ENCODE peak calls at places on chromosomes 12 and 14, in five cellular contexts. L is SK-N-SH, R is K562, N is HepG2, S is GM12878. F is an unnamed sample.

GRCh38 chr14:95257521-95257920 is 62.2 kb downstream of the CLMN start:
- DNase-seq in S (no peak), L (no peak), N (no peak), R (no peak), F (no peak)

GRCh38 chr14:39641224-39641623 is 209.0 kb upstream of the FBXO33 start:
- DNase-seq in N (no peak), R (no peak), L (no peak), S (no peak), F (no peak)

GRCh38 chr14:21852775-21853174 is 179.2 kb upstream of the OR4E1 start:
- DNase-seq in L (no peak), R (no peak), S (no peak), N (no peak), F (no peak)

GRCh38 chr14:88848571-88848970 is 24.1 kb downstream of the TTC8 start:
- DNase-seq in N (no peak), L (no peak), S (no peak), R (no peak), F (no peak)

GRCh38 chr12:114013601-114014345 is 47.6 kb upstream of the RBM19 start:
- DNase-seq in S (no peak), N (peak; percentile 39), R (peak; percentile 14), L (peak; percentile 32), F (no peak)

GRCh38 chr12:82481954-82482353 is 123.6 kb downstream of the METTL25 start:
- DNase-seq in S (no peak), R (no peak), N (no peak), L (no peak), F (no peak)

GRCh38 chr12:69497308-69498026 is 27.3 kb downstream of the FRS2 start:
- DNase-seq in S (peak; percentile 35), L (no peak), R (no peak), N (no peak), F (no peak)

GRCh38 chr12:51517800-51518199 is 73.2 kb upstream of the SCN8A start:
- DNase-seq in R (no peak), L (no peak), S (no peak), N (peak; percentile 15), F (no peak)

GRCh38 chr14:99569725-99570541 is 34.1 kb downstream of the CCDC85C start:
- DNase-seq in R (no peak), L (no peak), S (no peak), N (no peak), F (no peak)

GRCh38 chr14:100131181-100131580 is 28.3 kb downstream of the DEGS2 start:
- DNase-seq in S (no peak), N (peak; percentile 62), L (no peak), R (no peak), F (no peak)

GRCh38 chr14:67571275-67571990 is 28.6 kb downstream of the PIGH start:
- DNase-seq in L (peak; percentile 85), R (peak; percentile 56), N (peak; percentile 45), S (no peak), F (no peak)

GRCh38 chr12:115440438-115440837 is 756.5 kb upstream of the TBX3 start:
- DNase-seq in L (no peak), R (peak; percentile 39), S (no peak), N (peak; percentile 66), F (no peak)

GRCh38 chr12:98399532-98399931 is 115.9 kb upstream of the TMPO start:
- DNase-seq in L (no peak), N (peak; percentile 43), R (peak; percentile 77), S (no peak), F (peak; percentile 25)

GRCh38 chr12:8145754-8146415 is 10.9 kb upstream of the ZNF705A start:
- DNase-seq in R (no peak), L (no peak), N (no peak), S (no peak), F (no peak)

GRCh38 chr12:127675936-127676335 is 591.0 kb upstream of the TMEM132C start:
- DNase-seq in N (no peak), L (no peak), S (no peak), R (no peak), F (no peak)

GRCh38 chr12:94163850-94164249 is 15.5 kb downstream of the PLXNC1 start:
- DNase-seq in R (no peak), L (no peak), S (no peak), N (no peak), F (no peak)

GRCh38 chr12:57518920-57519757 is 1.2 kb downstream of the DDIT3 start:
- DNase-seq in R (no peak), L (no peak), N (peak; percentile 60), S (no peak), F (peak; percentile 51)
- TF ChIP-seq REST in R (no peak), L (no peak), N (no peak), S (no peak), F (no peak)

GRCh38 chr12:120892265-120892664 is 11.9 kb downstream of the SPPL3 start:
- DNase-seq in S (no peak), N (no peak), R (peak; percentile 58), L (no peak), F (peak; percentile 69)
- TF ChIP-seq GABPA in S (no peak), N (no peak), R (no peak), L (no peak), F (no peak)

DNA sequence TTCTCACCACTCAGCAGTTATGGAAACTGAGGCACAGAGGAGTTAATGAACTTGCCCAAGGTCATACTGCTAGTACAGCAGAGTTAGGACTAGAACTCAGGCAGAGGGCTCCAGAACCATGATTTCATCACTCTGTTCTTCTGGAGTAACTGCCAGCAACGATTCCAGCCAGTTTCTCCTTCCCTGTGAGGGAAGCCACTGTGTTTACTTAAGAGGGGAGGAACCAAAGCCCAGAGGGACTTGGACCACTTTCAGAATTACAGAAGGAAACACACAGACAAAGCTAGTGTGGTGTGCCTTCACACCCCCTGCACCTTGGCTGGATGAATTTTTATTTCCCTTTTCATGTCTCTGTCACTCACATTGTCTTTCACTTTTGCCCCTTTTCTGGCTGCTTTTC is 398.2 kb downstream of the DPF3 start:
- DNase-seq in R (no peak), L (no peak), N (no peak), S (no peak), F (no peak)
- TF ChIP-seq REST in R (no peak), L (no peak), N (no peak), S (no peak), F (no peak)

DNA sequence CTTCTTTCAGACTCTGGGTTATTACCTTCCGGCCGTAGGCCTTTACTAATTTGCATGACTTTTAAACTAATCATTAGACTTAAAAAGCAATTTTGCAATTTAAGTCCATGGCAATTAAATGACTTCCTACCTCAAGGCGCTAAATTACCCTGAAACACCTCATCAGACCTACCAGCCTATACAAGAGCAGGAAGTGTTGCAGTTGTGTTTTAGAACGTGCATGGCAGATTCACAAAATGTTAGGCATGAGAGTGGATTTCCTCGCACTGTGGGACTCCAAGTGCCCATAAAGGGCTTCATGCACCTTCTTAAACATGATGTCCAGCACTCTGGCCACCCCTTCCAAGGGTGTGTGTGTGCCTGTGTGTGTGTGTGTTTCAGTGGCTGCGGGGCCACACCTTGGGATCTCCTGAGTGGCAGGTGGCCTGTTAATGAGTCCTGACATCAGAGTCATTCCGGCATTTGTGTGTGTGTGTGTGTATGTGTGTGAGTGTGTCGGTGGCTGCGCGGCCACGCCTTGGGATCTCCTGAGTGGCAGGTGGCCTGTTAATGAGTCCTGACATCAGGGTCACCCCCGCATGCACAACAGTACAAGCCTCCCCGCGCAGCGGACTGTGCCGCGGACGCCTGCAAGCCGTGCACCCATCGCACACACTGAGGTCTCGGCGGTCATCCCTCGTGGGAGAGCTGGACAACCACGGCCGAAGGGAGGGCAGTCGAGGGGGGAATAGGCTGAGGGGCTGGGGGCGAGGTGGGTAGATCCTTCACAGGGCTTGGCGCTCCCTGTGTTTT is 900 bp downstream of the C2CD5 start:
- DNase-seq in R (peak; percentile 22), S (peak; percentile 48), N (peak; percentile 27), L (no peak), F (peak; percentile 52)
- TF ChIP-seq GABPA in R (no peak), S (no peak), N (no peak), L (no peak), F (no peak)

GRCh38 chr12:132388379-132389015 is 59.1 kb upstream of the GALNT9 start:
- DNase-seq in R (no peak), N (no peak), S (no peak), L (no peak), F (no peak)

GRCh38 chr12:132386926-132387497 is 57.6 kb upstream of the GALNT9 start:
- DNase-seq in L (no peak), N (no peak), R (no peak), S (no peak), F (no peak)

GRCh38 chr12:132385923-132386751 is 56.7 kb upstream of the GALNT9 start:
- DNase-seq in S (no peak), R (no peak), N (no peak), L (no peak), F (no peak)

GRCh38 chr12:132385375-132385774 is 56.0 kb upstream of the GALNT9 start:
- DNase-seq in S (no peak), L (no peak), N (no peak), R (no peak), F (no peak)

GRCh38 chr12:132384916-132385315 is 55.5 kb upstream of the GALNT9 start:
- DNase-seq in L (no peak), R (no peak), N (no peak), S (no peak), F (no peak)
- TF ChIP-seq REST in L (no peak), R (no peak), N (no peak), S (no peak), F (no peak)

DNA sequence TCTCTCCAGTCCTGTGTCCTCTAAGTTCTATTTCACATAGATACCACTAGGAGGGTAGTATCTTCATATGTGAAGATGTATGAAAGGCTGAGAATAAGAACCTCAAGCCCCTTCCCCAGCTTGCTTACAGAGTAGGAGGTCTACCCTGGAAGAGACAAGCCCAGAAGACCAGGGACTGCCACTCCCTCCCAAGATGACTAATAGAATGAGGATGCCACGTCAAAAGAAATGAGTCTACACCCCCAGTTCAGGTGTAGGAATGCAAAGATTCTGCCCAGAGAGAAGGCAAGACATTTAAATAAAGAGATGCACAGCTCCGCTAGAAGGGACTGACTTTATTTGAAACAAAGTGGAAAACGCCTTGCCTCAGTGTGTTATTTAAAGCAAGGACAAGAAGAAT is 1006.0 kb upstream of the USP15 start:
- DNase-seq in S (no peak), L (no peak), R (no peak), N (no peak), F (no peak)
- TF ChIP-seq GABPA in S (no peak), L (no peak), R (no peak), N (no peak), F (no peak)

DNA sequence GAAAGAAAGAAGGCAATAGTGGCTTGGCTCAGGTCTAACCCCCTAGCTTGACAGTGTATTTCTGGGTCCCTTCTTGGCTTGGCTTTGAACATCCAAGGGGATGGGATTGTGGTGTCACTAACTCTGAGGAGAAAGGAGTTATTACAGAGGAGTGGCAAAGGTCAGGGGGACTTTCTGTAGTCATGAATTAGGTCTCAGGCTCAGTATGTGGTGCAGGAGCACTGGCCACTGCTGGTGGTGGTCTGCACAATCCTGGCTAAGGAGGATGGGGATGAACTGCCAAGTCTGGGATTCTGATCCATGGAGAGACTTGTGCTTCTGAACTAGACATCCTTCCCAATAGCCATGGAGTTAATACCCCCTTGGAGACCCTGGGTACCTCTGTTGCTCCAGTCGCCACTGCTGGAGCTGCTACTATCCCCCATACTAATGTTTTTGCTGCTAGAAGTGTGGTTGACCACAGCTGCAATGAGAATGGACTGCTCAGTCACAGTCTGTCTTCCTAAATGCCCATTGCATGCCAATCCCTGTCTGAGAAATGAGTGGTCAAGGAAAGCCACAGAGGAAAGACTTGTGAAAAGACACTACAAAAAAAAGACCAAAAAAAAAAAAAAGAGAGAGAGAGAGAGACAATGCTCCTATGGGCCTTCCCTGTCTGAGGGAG is 32.5 kb downstream of the KRT76 start:
- DNase-seq in R (no peak), L (no peak), S (no peak), N (no peak), F (no peak)
- TF ChIP-seq REST in R (no peak), L (no peak), S (no peak), N (no peak), F (no peak)

F was measured in HL-60.